ENCODE peak calls at places on chromosomes 16 and 17, in five cellular contexts. One of them, this sample, is unnamed.

GRCh38 chr16:4350787-4351659 is at the start of gene PAM16:
- DNase-seq in MCF 10A: peak
- DNase-seq in activated naive CD8-positive, alpha-beta T cell treated with anti-CD3 and anti-CD28 coated beads for 36 hours: peak
- DNase-seq in AG10803: peak
- DNase-seq in gastrocnemius medialis: peak
- DNase-seq in this sample: peak

GRCh38 chr16:35631261-35631945 is 2172.0 kb downstream of the TP53TG3F start:
- DNase-seq in AG10803: no peak
- DNase-seq in MCF 10A: no peak
- DNase-seq in gastrocnemius medialis: no peak
- DNase-seq in activated naive CD8-positive, alpha-beta T cell treated with anti-CD3 and anti-CD28 coated beads for 36 hours: no peak
- DNase-seq in this sample: no peak

GRCh38 chr16:88619859-88620655 is 18.3 kb upstream of the IL17C start:
- DNase-seq in activated naive CD8-positive, alpha-beta T cell treated with anti-CD3 and anti-CD28 coated beads for 36 hours: peak
- DNase-seq in gastrocnemius medialis: no peak
- DNase-seq in AG10803: no peak
- DNase-seq in MCF 10A: no peak
- DNase-seq in this sample: no peak

GRCh38 chr16:50881331-50881830 is 139.5 kb downstream of the CYLD start:
- DNase-seq in MCF 10A: no peak
- DNase-seq in gastrocnemius medialis: no peak
- DNase-seq in activated naive CD8-positive, alpha-beta T cell treated with anti-CD3 and anti-CD28 coated beads for 36 hours: no peak
- DNase-seq in AG10803: no peak
- DNase-seq in this sample: no peak

GRCh38 chr16:2013527-2013926 is 3.9 kb upstream of the ZNF598 start:
- DNase-seq in gastrocnemius medialis: no peak
- DNase-seq in MCF 10A: no peak
- DNase-seq in activated naive CD8-positive, alpha-beta T cell treated with anti-CD3 and anti-CD28 coated beads for 36 hours: no peak
- DNase-seq in AG10803: no peak
- DNase-seq in this sample: no peak

GRCh38 chr17:19247423-19247822 is 10.3 kb downstream of the EPN2 start:
- DNase-seq in gastrocnemius medialis: peak
- DNase-seq in MCF 10A: no peak
- DNase-seq in activated naive CD8-positive, alpha-beta T cell treated with anti-CD3 and anti-CD28 coated beads for 36 hours: no peak
- DNase-seq in AG10803: no peak
- DNase-seq in this sample: no peak

GRCh38 chr17:78242024-78242742 is 10.8 kb downstream of the TMEM235 start:
- DNase-seq in activated naive CD8-positive, alpha-beta T cell treated with anti-CD3 and anti-CD28 coated beads for 36 hours: no peak
- DNase-seq in MCF 10A: no peak
- DNase-seq in gastrocnemius medialis: no peak
- DNase-seq in AG10803: no peak
- DNase-seq in this sample: no peak

GRCh38 chr17:31558748-31559646 is 167.5 kb downstream of the RAB11FIP4 start:
- DNase-seq in activated naive CD8-positive, alpha-beta T cell treated with anti-CD3 and anti-CD28 coated beads for 36 hours: peak
- DNase-seq in MCF 10A: peak
- DNase-seq in AG10803: peak
- DNase-seq in gastrocnemius medialis: peak
- DNase-seq in this sample: peak

GRCh38 chr16:80260906-80261311 is 279.9 kb upstream of the DYNLRB2 start:
- DNase-seq in MCF 10A: no peak
- DNase-seq in activated naive CD8-positive, alpha-beta T cell treated with anti-CD3 and anti-CD28 coated beads for 36 hours: no peak
- DNase-seq in gastrocnemius medialis: no peak
- DNase-seq in AG10803: no peak
- DNase-seq in this sample: no peak

This sample was measured in RKO.